ENCODE peak calls at places on chromosomes 11 and 22, in eight cellular contexts. One of them, this sample, is unnamed.

GRCh38 chr11:44446996-44447771 is 118.3 kb upstream of the CD82 start:
- DNase-seq in tibial nerve: no peak
- DNase-seq in ovary: no peak
- DNase-seq in HepG2: no peak
- DNase-seq in stomach: peak; percentile 15
- DNase-seq in A549: no peak
- DNase-seq in esophagus muscularis mucosa: no peak
- DNase-seq in sigmoid colon: no peak
- DNase-seq in this sample: no peak

GRCh38 chr11:45652781-45653180 is 12.6 kb downstream of the CHST1 start:
- DNase-seq in tibial nerve: no peak
- DNase-seq in ovary: no peak
- DNase-seq in HepG2: no peak
- DNase-seq in stomach: no peak
- DNase-seq in A549: no peak
- DNase-seq in esophagus muscularis mucosa: no peak
- DNase-seq in sigmoid colon: peak; percentile 62
- DNase-seq in this sample: no peak

GRCh38 chr22:38461414-38462081 is 6.3 kb upstream of the KDELR3 start:
- DNase-seq in tibial nerve: peak; percentile 75
- DNase-seq in ovary: peak; percentile 72
- DNase-seq in HepG2: peak; percentile 71
- DNase-seq in stomach: peak; percentile 84
- DNase-seq in A549: peak; percentile 47
- DNase-seq in esophagus muscularis mucosa: no peak
- DNase-seq in sigmoid colon: peak; percentile 85
- DNase-seq in this sample: peak; percentile 79

GRCh38 chr11:70700453-70700852 is 302.1 kb downstream of the CTTN start:
- DNase-seq in tibial nerve: no peak
- DNase-seq in ovary: no peak
- DNase-seq in HepG2: no peak
- DNase-seq in stomach: no peak
- DNase-seq in A549: no peak
- DNase-seq in esophagus muscularis mucosa: no peak
- DNase-seq in sigmoid colon: peak; percentile 48
- DNase-seq in this sample: no peak

GRCh38 chr11:122509899-122510298 is 145.6 kb upstream of the UBASH3B start:
- DNase-seq in tibial nerve: no peak
- DNase-seq in ovary: no peak
- DNase-seq in HepG2: no peak
- DNase-seq in stomach: no peak
- DNase-seq in A549: no peak
- DNase-seq in esophagus muscularis mucosa: no peak
- DNase-seq in sigmoid colon: no peak
- DNase-seq in this sample: no peak

GRCh38 chr11:134282121-134283045 is 6.2 kb downstream of the GLB1L3 start:
- DNase-seq in tibial nerve: no peak
- DNase-seq in ovary: no peak
- DNase-seq in HepG2: no peak
- DNase-seq in stomach: peak; percentile 55
- DNase-seq in A549: no peak
- DNase-seq in esophagus muscularis mucosa: peak; percentile 81
- DNase-seq in sigmoid colon: no peak
- DNase-seq in this sample: no peak

GRCh38 chr11:47438721-47439120 is 10.2 kb downstream of the RAPSN start:
- DNase-seq in tibial nerve: no peak
- DNase-seq in ovary: no peak
- DNase-seq in HepG2: no peak
- DNase-seq in stomach: no peak
- DNase-seq in A549: no peak
- DNase-seq in esophagus muscularis mucosa: no peak
- DNase-seq in sigmoid colon: no peak
- DNase-seq in this sample: no peak

GRCh38 chr22:49878206-49878605 is 24.6 kb downstream of the ZBED4 start:
- DNase-seq in tibial nerve: no peak
- DNase-seq in ovary: no peak
- DNase-seq in HepG2: no peak
- DNase-seq in stomach: no peak
- DNase-seq in A549: no peak
- DNase-seq in esophagus muscularis mucosa: no peak
- DNase-seq in sigmoid colon: no peak
- DNase-seq in this sample: no peak

GRCh38 chr11:69292221-69292648 is 1.7 kb upstream of the MYEOV start:
- DNase-seq in tibial nerve: no peak
- DNase-seq in ovary: no peak
- DNase-seq in HepG2: no peak
- DNase-seq in stomach: no peak
- DNase-seq in A549: no peak
- DNase-seq in esophagus muscularis mucosa: no peak
- DNase-seq in sigmoid colon: no peak
- DNase-seq in this sample: peak; percentile 50

GRCh38 chr11:29318134-29318845 is 698.5 kb downstream of the KCNA4 start:
- DNase-seq in tibial nerve: no peak
- DNase-seq in ovary: no peak
- DNase-seq in HepG2: no peak
- DNase-seq in stomach: no peak
- DNase-seq in A549: no peak
- DNase-seq in esophagus muscularis mucosa: no peak
- DNase-seq in sigmoid colon: no peak
- DNase-seq in this sample: no peak

GRCh38 chr11:133064152-133064877 is 468.0 kb downstream of the OPCML start:
- DNase-seq in tibial nerve: peak; percentile 50
- DNase-seq in ovary: peak; percentile 29
- DNase-seq in HepG2: peak; percentile 16
- DNase-seq in stomach: peak; percentile 66
- DNase-seq in A549: peak; percentile 2
- DNase-seq in esophagus muscularis mucosa: peak; percentile 93
- DNase-seq in sigmoid colon: peak; percentile 76
- DNase-seq in this sample: peak; percentile 29

GRCh38 chr22:23054531-23055257 is 15.6 kb upstream of the GNAZ start:
- DNase-seq in tibial nerve: no peak
- DNase-seq in ovary: no peak
- DNase-seq in HepG2: no peak
- DNase-seq in stomach: peak; percentile 35
- DNase-seq in A549: no peak
- DNase-seq in esophagus muscularis mucosa: peak; percentile 79
- DNase-seq in sigmoid colon: no peak
- DNase-seq in this sample: no peak

GRCh38 chr11:114056409-114056808 is 3.1 kb upstream of the ZBTB16 start:
- DNase-seq in tibial nerve: no peak
- DNase-seq in ovary: no peak
- DNase-seq in HepG2: no peak
- DNase-seq in stomach: no peak
- DNase-seq in A549: no peak
- DNase-seq in esophagus muscularis mucosa: no peak
- DNase-seq in sigmoid colon: no peak
- DNase-seq in this sample: no peak
- H3K4me3 ChIP-seq in tibial nerve: no peak overlapping the region
- H3K4me3 ChIP-seq in ovary: no peak overlapping the region
- H3K4me3 ChIP-seq in HepG2: no peak overlapping the region
- H3K4me3 ChIP-seq in stomach: no peak overlapping the region
- H3K4me3 ChIP-seq in A549: no peak overlapping the region
- H3K4me3 ChIP-seq in esophagus muscularis mucosa: no peak overlapping the region
- H3K4me3 ChIP-seq in sigmoid colon: no peak overlapping the region
- H3K4me3 ChIP-seq in this sample: no peak overlapping the region

GRCh38 chr11:9687736-9688494 is 24.0 kb downstream of the SWAP70 start:
- DNase-seq in tibial nerve: no peak
- DNase-seq in ovary: no peak
- DNase-seq in HepG2: no peak
- DNase-seq in stomach: peak; percentile 53
- DNase-seq in A549: no peak
- DNase-seq in esophagus muscularis mucosa: no peak
- DNase-seq in sigmoid colon: no peak
- DNase-seq in this sample: no peak
- H3K27ac ChIP-seq in tibial nerve: peak overlapping the region; percentile 79
- H3K27ac ChIP-seq in ovary: no peak overlapping the region
- H3K27ac ChIP-seq in HepG2: no peak overlapping the region
- H3K27ac ChIP-seq in stomach: peak overlapping the region; percentile 62
- H3K27ac ChIP-seq in A549: no peak overlapping the region
- H3K27ac ChIP-seq in esophagus muscularis mucosa: peak overlapping the region; percentile 73
- H3K27ac ChIP-seq in sigmoid colon: peak overlapping the region; percentile 60
- H3K27ac ChIP-seq in this sample: peak overlapping the region; percentile 61

GRCh38 chr22:41481131-41481830 is 12.4 kb downstream of the ACO2 start:
- DNase-seq in tibial nerve: no peak
- DNase-seq in ovary: no peak
- DNase-seq in HepG2: no peak
- DNase-seq in stomach: no peak
- DNase-seq in A549: no peak
- DNase-seq in esophagus muscularis mucosa: no peak
- DNase-seq in sigmoid colon: no peak
- DNase-seq in this sample: no peak
- TF ChIP-seq EP300 in tibial nerve: no peak
- TF ChIP-seq EP300 in ovary: no peak
- TF ChIP-seq EP300 in HepG2: no peak
- TF ChIP-seq EP300 in stomach: no peak
- TF ChIP-seq EP300 in A549: no peak
- TF ChIP-seq EP300 in esophagus muscularis mucosa: no peak
- TF ChIP-seq EP300 in sigmoid colon: no peak
- TF ChIP-seq EP300 in this sample: no peak

DNA sequence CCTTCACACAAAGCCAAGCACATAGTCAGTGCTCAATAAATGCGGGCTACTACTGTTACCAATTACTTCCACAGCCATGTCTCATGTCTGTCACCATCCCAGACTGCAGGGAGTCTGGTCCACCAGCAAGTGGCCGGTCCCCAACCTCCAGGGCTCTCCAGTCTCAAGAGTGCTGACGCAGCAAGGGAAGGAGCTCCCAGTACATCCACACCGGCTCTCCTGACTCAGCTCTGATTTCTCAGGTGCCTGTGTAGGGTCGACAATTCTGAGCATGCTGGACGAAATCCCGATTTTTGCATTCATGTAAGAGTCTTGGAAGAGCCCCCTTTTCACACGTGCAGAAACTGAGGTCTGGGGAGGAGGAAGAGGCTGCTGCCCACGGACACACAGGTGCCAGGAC is 10.3 kb upstream of the NEFH start:
- DNase-seq in tibial nerve: no peak
- DNase-seq in ovary: no peak
- DNase-seq in HepG2: no peak
- DNase-seq in stomach: no peak
- DNase-seq in A549: no peak
- DNase-seq in esophagus muscularis mucosa: no peak
- DNase-seq in sigmoid colon: no peak
- DNase-seq in this sample: no peak
- H3K4me3 ChIP-seq in tibial nerve: no peak overlapping the region
- H3K4me3 ChIP-seq in ovary: no peak overlapping the region
- H3K4me3 ChIP-seq in HepG2: peak overlapping the region; percentile 68
- H3K4me3 ChIP-seq in stomach: no peak overlapping the region
- H3K4me3 ChIP-seq in A549: peak overlapping the region; percentile 51
- H3K4me3 ChIP-seq in esophagus muscularis mucosa: no peak overlapping the region
- H3K4me3 ChIP-seq in sigmoid colon: no peak overlapping the region
- H3K4me3 ChIP-seq in this sample: no peak overlapping the region

GRCh38 chr11:66227700-66228099 is 40.7 kb upstream of the RAB1B start:
- DNase-seq in tibial nerve: no peak
- DNase-seq in ovary: no peak
- DNase-seq in HepG2: no peak
- DNase-seq in stomach: no peak
- DNase-seq in A549: no peak
- DNase-seq in esophagus muscularis mucosa: no peak
- DNase-seq in sigmoid colon: no peak
- DNase-seq in this sample: no peak
- H3K27ac ChIP-seq in tibial nerve: no peak overlapping the region
- H3K27ac ChIP-seq in ovary: no peak overlapping the region
- H3K27ac ChIP-seq in HepG2: no peak overlapping the region
- H3K27ac ChIP-seq in stomach: no peak overlapping the region
- H3K27ac ChIP-seq in A549: no peak overlapping the region
- H3K27ac ChIP-seq in esophagus muscularis mucosa: no peak overlapping the region
- H3K27ac ChIP-seq in sigmoid colon: no peak overlapping the region
- H3K27ac ChIP-seq in this sample: no peak overlapping the region

GRCh38 chr11:11620966-11621880 is 582 bp downstream of the GALNT18 start:
- DNase-seq in tibial nerve: no peak
- DNase-seq in ovary: peak; percentile 22
- DNase-seq in HepG2: no peak
- DNase-seq in stomach: peak; percentile 33
- DNase-seq in A549: peak; percentile 21
- DNase-seq in esophagus muscularis mucosa: peak; percentile 92
- DNase-seq in sigmoid colon: peak; percentile 78
- DNase-seq in this sample: peak; percentile 31
- TF ChIP-seq EP300 in tibial nerve: peak; percentile 15
- TF ChIP-seq EP300 in ovary: no peak
- TF ChIP-seq EP300 in HepG2: no peak
- TF ChIP-seq EP300 in stomach: no peak
- TF ChIP-seq EP300 in A549: no peak
- TF ChIP-seq EP300 in esophagus muscularis mucosa: no peak
- TF ChIP-seq EP300 in sigmoid colon: no peak
- TF ChIP-seq EP300 in this sample: no peak